ENCODE peak calls at places on chromosomes 11 and 22, in six cellular contexts. F, N, Z, W, T and X are unnamed samples.
A peak's percentile ranks its signal among the peaks of the same experiment; 100 is the strongest.

GRCh38 chr22:43060213-43060612 is 29.0 kb downstream of the TTLL1 start:
- DNase-seq in F (peak; percentile 12), N (no peak), Z (no peak), W (no peak), T (no peak), X (peak; percentile 14)

GRCh38 chr22:49600891-49601431 is 226.7 kb downstream of the BRD1 start:
- DNase-seq in F (no peak), N (no peak), Z (no peak), W (no peak), T (no peak), X (no peak)

GRCh38 chr11:112659185-112659584 is 302.0 kb upstream of the NCAM1 start:
- DNase-seq in F (no peak), N (no peak), Z (no peak), W (no peak), T (no peak), X (no peak)

GRCh38 chr22:35910013-35910860 is 118.4 kb downstream of the RBFOX2 start:
- DNase-seq in F (peak; percentile 45), N (no peak), Z (no peak), W (peak; percentile 35), T (no peak), X (no peak)

GRCh38 chr11:118845369-118845768 is 38.3 kb upstream of the CXCR5 start:
- DNase-seq in F (peak; percentile 64), N (no peak), Z (no peak), W (peak; percentile 36), T (no peak), X (peak; percentile 12)

GRCh38 chr11:35031869-35032268 is 107.1 kb upstream of the CD44 start:
- DNase-seq in F (no peak), N (no peak), Z (no peak), W (no peak), T (no peak), X (no peak)

GRCh38 chr11:101336858-101337257 is 207.2 kb upstream of the PGR start:
- DNase-seq in F (no peak), N (no peak), Z (no peak), W (no peak), T (no peak), X (no peak)

GRCh38 chr11:86484164-86484794 is 109.6 kb downstream of the CCDC81 start:
- DNase-seq in F (peak; percentile 98), N (peak; percentile 76), Z (no peak), W (peak; percentile 100), T (peak; percentile 89), X (peak; percentile 99)

GRCh38 chr11:103862827-103863213 is 173.6 kb upstream of the DDI1 start:
- DNase-seq in F (no peak), N (no peak), Z (no peak), W (no peak), T (no peak), X (no peak)

GRCh38 chr11:104852811-104853210 is 45.4 kb downstream of the CASP12 start:
- DNase-seq in F (no peak), N (no peak), Z (no peak), W (no peak), T (no peak), X (no peak)

GRCh38 chr11:69368119-69368880 is 74.3 kb downstream of the MYEOV start:
- DNase-seq in F (no peak), N (no peak), Z (no peak), W (no peak), T (no peak), X (no peak)

GRCh38 chr11:13210424-13210823 is 67.2 kb upstream of the BMAL1 start:
- DNase-seq in F (peak; percentile 86), N (peak; percentile 90), Z (peak; percentile 67), W (peak; percentile 83), T (peak; percentile 26), X (peak; percentile 88)

GRCh38 chr11:92246637-92247036 is 22.0 kb downstream of the FAT3 start:
- DNase-seq in F (no peak), N (no peak), Z (no peak), W (peak; percentile 17), T (no peak), X (no peak)

GRCh38 chr11:92797874-92798273 is 171.6 kb upstream of the MTNR1B start:
- DNase-seq in F (no peak), N (no peak), Z (no peak), W (no peak), T (no peak), X (no peak)

GRCh38 chr11:46256540-46257001 is 20.9 kb upstream of the CREB3L1 start:
- DNase-seq in F (no peak), N (no peak), Z (no peak), W (no peak), T (no peak), X (no peak)

GRCh38 chr22:28711820-28712777 is 29.5 kb downstream of the CHEK2 start:
- DNase-seq in F (peak; percentile 98), N (peak; percentile 46), Z (no peak), W (peak; percentile 97), T (peak; percentile 92), X (peak; percentile 88)

GRCh38 chr11:93396356-93396755 is 65.8 kb downstream of the DEUP1 start:
- DNase-seq in F (no peak), N (no peak), Z (no peak), W (peak; percentile 36), T (peak; percentile 7), X (no peak)

GRCh38 chr11:83033972-83034672 is 37.6 kb downstream of the RAB30 start:
- DNase-seq in F (peak; percentile 89), N (peak; percentile 62), Z (no peak), W (peak; percentile 97), T (peak; percentile 80), X (peak; percentile 73)

GRCh38 chr11:83036701-83037100 is 35.0 kb downstream of the RAB30 start:
- DNase-seq in F (no peak), N (no peak), Z (no peak), W (no peak), T (no peak), X (no peak)

GRCh38 chr11:83033367-83033766 is 38.3 kb downstream of the RAB30 start:
- DNase-seq in F (no peak), N (no peak), Z (no peak), W (no peak), T (no peak), X (no peak)

GRCh38 chr11:83034673-83035014 is 37.1 kb downstream of the RAB30 start:
- DNase-seq in F (no peak), N (no peak), Z (no peak), W (no peak), T (no peak), X (no peak)

DNA sequence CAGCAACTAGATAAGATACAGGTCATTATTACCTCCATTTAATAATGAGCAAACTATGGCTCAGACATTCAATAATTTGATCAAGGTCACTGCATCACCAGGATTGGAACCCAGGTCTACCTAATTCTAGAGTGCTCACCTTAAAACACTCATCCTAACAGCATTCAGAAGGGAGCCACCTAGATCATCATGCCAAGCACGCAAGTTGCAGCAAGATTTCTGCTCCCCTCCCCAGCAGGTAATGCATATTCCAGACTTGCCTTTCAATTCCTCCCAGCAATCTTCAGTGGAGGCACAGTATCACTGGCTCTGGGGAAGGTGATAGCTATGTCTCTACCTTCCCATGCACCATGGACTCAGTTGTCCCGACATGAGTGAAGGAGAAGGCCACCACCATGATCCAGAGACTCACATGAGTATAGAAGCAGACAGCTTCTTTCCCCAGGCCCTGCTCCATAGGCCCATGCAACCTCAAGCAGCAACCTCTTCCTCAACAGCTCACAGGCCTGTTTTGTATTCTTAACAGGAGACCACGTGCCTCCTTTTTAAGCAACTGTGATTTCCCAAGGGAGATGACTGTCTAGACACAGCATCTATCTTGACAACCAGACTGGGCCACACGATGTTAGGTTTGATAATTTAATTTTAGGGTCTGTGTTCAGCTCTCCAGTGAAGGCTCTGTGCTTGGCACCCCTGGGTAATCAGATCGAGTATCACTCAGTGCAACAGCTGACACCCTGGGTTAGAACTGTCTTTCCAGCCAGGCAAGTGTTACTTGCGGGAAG is 36.4 kb downstream of the RAB30 start:
- DNase-seq in F (peak; percentile 29), N (no peak), Z (no peak), W (peak; percentile 79), T (no peak), X (peak; percentile 46)
- H3K4me3 ChIP-seq in F (no peak overlapping the region), N (no peak overlapping the region), Z (no peak overlapping the region), W (no peak overlapping the region), T (no peak overlapping the region), X (no peak overlapping the region)

GRCh38 chr11:29530961-29531360 is 485.9 kb downstream of the KCNA4 start:
- DNase-seq in F (no peak), N (no peak), Z (no peak), W (no peak), T (no peak), X (no peak)

GRCh38 chr11:29527391-29527936 is 489.4 kb downstream of the KCNA4 start:
- DNase-seq in F (peak; percentile 22), N (no peak), Z (peak; percentile 1), W (peak; percentile 80), T (no peak), X (peak; percentile 93)
- TF ChIP-seq CTCF in F (no peak), N (peak; percentile 28), Z (peak; percentile 38), W (peak; percentile 54), T (peak; percentile 34), X (peak; percentile 82)

DNA sequence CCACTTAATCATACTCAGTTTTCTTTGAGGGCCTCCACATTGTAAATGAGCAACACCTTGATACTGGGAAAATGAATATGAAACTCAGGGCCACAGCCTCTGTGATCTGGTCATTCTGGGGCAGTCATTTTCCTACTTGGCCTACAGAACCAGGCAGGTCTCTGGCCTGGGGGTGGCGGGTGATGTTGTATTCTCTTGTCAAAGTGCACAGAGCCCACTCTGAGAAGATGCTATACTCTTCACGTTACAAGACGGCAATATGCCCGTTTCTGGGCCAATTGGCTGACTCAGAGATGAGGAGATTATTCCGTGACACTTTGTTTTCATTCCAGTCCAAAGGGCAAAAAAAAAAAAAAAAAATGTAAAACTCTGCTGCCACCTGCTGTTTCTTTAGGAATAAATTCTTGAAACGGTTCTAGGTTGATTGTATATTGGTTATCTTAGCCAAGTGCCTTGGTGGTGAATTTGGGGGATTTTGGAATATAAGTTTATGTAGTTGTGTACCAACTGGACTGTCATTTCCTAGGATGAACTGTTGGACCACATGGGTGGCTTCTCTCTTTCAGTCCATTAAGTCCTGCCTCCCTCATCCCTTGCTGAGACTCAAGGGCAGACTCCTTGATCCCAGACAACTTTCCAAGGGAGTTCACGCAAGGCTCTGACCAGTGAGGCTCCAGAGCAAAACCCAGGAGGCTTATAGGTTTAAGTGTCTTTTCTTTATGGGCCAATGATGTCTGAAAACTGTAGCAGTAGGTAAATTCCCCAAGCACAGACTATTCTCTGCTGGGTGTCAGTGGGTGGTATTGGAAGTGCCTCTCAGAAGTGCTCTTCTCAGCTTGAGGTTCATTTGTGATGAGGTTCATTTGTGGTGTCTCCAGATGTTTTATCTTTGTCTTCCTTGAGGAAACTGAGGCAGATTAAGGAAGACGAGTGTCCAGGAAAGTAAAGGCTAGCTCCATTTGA is 18.2 kb downstream of the ADM start:
- DNase-seq in F (peak; percentile 94), N (peak; percentile 89), Z (peak; percentile 67), W (peak; percentile 92), T (peak; percentile 69), X (peak; percentile 89)
- H3K4me3 ChIP-seq in F (no peak overlapping the region), N (no peak overlapping the region), Z (no peak overlapping the region), W (no peak overlapping the region), T (no peak overlapping the region), X (no peak overlapping the region)

GRCh38 chr11:65354265-65355012 is at the start of gene TIGD3:
- DNase-seq in F (peak; percentile 91), N (peak; percentile 99), Z (peak; percentile 79), W (peak; percentile 90), T (peak; percentile 77), X (peak; percentile 93)

GRCh38 chr11:65351511-65351910 is 3.0 kb upstream of the TIGD3 start:
- DNase-seq in F (no peak), N (no peak), Z (no peak), W (no peak), T (no peak), X (no peak)

GRCh38 chr11:65353900-65354264 is 669 bp upstream of the TIGD3 start:
- DNase-seq in F (no peak), N (no peak), Z (no peak), W (no peak), T (no peak), X (no peak)

GRCh38 chr11:65353376-65353775 is 1.2 kb upstream of the TIGD3 start:
- DNase-seq in F (no peak), N (no peak), Z (no peak), W (no peak), T (no peak), X (no peak)

GRCh38 chr11:65352783-65353182 is 1.8 kb upstream of the TIGD3 start:
- DNase-seq in F (peak; percentile 44), N (no peak), Z (no peak), W (no peak), T (no peak), X (peak; percentile 33)
- TF ChIP-seq CTCF in F (peak; percentile 29), N (no peak), Z (peak; percentile 32), W (peak; percentile 47), T (peak; percentile 35), X (peak; percentile 32)